ENCODE peak calls at places on chromosomes 5 and 9, in ten cellular contexts. D, U, O, B, L, V, C, M, E and Y are unnamed samples.

GRCh38 chr5:82050955-82051354 is 79.1 kb downstream of the ATG10 start:
- DNase-seq in M (no peak), B (no peak), C (no peak), L (no peak), U (no peak), O (no peak), E (no peak), V (no peak), D (no peak), Y (no peak)

GRCh38 chr9:13140843-13141592 is 138.5 kb downstream of the MPDZ start:
- DNase-seq in O (no peak), E (no peak), B (no peak), M (peak; percentile 20), L (no peak), D (no peak), C (peak; percentile 5), U (no peak), V (no peak), Y (no peak)

GRCh38 chr9:28976684-28977083 is 1403.4 kb upstream of the C9orf72 start:
- DNase-seq in L (no peak), C (no peak), D (no peak), O (no peak), U (no peak), E (no peak), V (no peak), M (no peak), B (no peak), Y (no peak)

GRCh38 chr5:161167001-161167765 is 315.2 kb upstream of the ATP10B start:
- DNase-seq in U (no peak), B (no peak), M (no peak), C (no peak), E (no peak), D (no peak), O (no peak), L (no peak), V (no peak), Y (no peak)

GRCh38 chr5:38831909-38832308 is 13.9 kb upstream of the OSMR start:
- DNase-seq in U (no peak), V (no peak), C (peak; percentile 45), L (no peak), E (no peak), B (no peak), M (no peak), O (no peak), D (no peak), Y (no peak)

GRCh38 chr5:2005101-2006041 is 122.6 kb upstream of the IRX4 start:
- DNase-seq in C (no peak), E (no peak), U (no peak), V (no peak), D (no peak), O (no peak), L (no peak), M (no peak), B (no peak), Y (no peak)

GRCh38 chr9:107158321-107158720 is 124.8 kb upstream of the RAD23B start:
- DNase-seq in U (no peak), C (peak; percentile 37), B (peak; percentile 51), L (no peak), E (no peak), D (peak; percentile 40), M (no peak), V (no peak), O (no peak), Y (no peak)

GRCh38 chr9:38249587-38250210 is 142.8 kb upstream of the ALDH1B1 start:
- DNase-seq in U (no peak), D (no peak), V (no peak), B (no peak), O (no peak), L (no peak), C (no peak), M (no peak), E (no peak), Y (no peak)

GRCh38 chr5:139422307-139422893 is 16.9 kb downstream of the DNAJC18 start:
- DNase-seq in D (peak; percentile 85), B (peak; percentile 48), V (no peak), C (peak; percentile 78), O (no peak), U (no peak), L (peak; percentile 37), E (peak; percentile 28), M (no peak), Y (no peak)

GRCh38 chr5:100902406-100903035 is 561 bp downstream of the ST8SIA4 start:
- DNase-seq in D (no peak), V (no peak), L (peak; percentile 44), O (no peak), U (no peak), E (peak; percentile 25), B (no peak), M (no peak), C (no peak), Y (peak; percentile 73)

GRCh38 chr5:138033916-138034315 is 1.0 kb upstream of the FAM13B start:
- DNase-seq in B (no peak), D (no peak), E (no peak), O (no peak), C (peak; percentile 51), U (no peak), M (no peak), L (no peak), V (no peak), Y (no peak)

GRCh38 chr9:92480332-92480771 is 2.0 kb downstream of the ASPN start:
- DNase-seq in B (no peak), C (peak; percentile 54), E (no peak), U (no peak), O (no peak), L (no peak), V (no peak), D (no peak), M (no peak), Y (no peak)
- H3K4me3 ChIP-seq in B (no peak overlapping the region), C (no peak overlapping the region), E (no peak overlapping the region), U (no peak overlapping the region), O (no peak overlapping the region), L (no peak overlapping the region), V (peak overlapping the region; percentile 19), D (no peak overlapping the region), M (peak overlapping the region; percentile 11), Y (no peak overlapping the region)

DNA sequence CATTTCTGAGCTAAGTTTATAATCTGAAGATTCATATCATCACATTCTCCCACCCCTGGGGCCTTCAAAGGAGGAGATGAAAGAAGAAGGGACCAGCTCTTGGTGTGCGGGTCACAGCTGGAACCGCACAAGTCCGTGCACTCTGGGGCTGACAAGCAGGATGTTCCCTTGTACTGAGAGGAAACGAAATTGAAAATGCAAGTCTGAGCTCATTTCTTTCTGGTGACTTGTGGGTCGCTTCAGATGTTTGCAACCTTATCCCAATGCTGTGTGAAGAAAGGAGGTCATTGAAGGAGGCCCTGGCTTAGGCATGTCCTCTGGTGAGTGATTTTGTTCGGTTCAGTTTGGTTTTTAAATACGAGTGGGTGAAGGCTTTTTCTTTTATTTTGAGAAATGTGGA is 59.6 kb downstream of the C9orf152 start:
- DNase-seq in B (no peak), C (peak; percentile 43), V (no peak), E (no peak), O (no peak), U (peak; percentile 47), L (peak; percentile 67), D (no peak), M (no peak), Y (peak; percentile 82)
- TF ChIP-seq POLR2A in B (no peak), C (no peak), V (no peak), E (no peak), O (no peak), U (no peak), L (no peak), D (no peak), M (no peak), Y (no peak)

DNA sequence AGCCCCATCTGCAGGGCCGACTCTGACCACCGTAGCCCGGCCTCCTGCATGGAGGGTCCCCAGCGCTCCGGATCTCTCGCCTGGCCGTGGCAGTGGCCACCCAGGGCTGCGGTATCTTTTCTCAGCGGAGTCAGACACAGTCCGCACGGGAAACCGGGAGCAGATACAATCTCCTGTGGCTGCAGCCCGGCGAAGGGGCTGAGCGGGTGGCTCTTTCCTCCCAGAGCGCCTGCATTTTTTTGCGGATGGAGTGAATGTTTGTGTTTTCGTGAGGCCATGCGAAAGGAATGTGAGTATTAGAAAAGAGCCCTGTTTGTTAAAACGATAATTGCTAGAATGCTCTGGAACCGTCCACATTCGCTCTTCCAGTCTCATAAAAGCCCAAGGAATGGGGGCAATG is 53.4 kb upstream of the PTCH1 start:
- DNase-seq in M (no peak), U (no peak), O (no peak), E (peak; percentile 15), L (no peak), B (no peak), V (no peak), C (peak; percentile 23), D (no peak), Y (no peak)
- H3K4me3 ChIP-seq in M (no peak overlapping the region), U (no peak overlapping the region), O (peak overlapping the region; percentile 6), E (peak overlapping the region; percentile 28), L (no peak overlapping the region), B (no peak overlapping the region), V (no peak overlapping the region), C (no peak overlapping the region), D (no peak overlapping the region), Y (no peak overlapping the region)

GRCh38 chr9:128004011-128004604 is 23.3 kb upstream of the EEIG1 start:
- DNase-seq in L (no peak), E (no peak), D (no peak), V (no peak), U (no peak), C (no peak), M (no peak), B (no peak), O (no peak), Y (no peak)

GRCh38 chr9:128005938-128006337 is 25.1 kb upstream of the EEIG1 start:
- DNase-seq in B (no peak), D (no peak), U (no peak), V (peak; percentile 32), L (no peak), E (peak; percentile 37), M (no peak), C (no peak), O (no peak), Y (peak; percentile 90)

GRCh38 chr9:127999461-127999860 is 18.7 kb upstream of the EEIG1 start:
- DNase-seq in D (no peak), M (no peak), C (no peak), O (no peak), V (no peak), U (no peak), E (no peak), L (no peak), B (no peak), Y (no peak)

GRCh38 chr9:128002959-128003358 is 22.2 kb upstream of the EEIG1 start:
- DNase-seq in U (no peak), C (no peak), E (no peak), M (no peak), B (no peak), V (no peak), O (no peak), L (no peak), D (no peak), Y (no peak)

DNA sequence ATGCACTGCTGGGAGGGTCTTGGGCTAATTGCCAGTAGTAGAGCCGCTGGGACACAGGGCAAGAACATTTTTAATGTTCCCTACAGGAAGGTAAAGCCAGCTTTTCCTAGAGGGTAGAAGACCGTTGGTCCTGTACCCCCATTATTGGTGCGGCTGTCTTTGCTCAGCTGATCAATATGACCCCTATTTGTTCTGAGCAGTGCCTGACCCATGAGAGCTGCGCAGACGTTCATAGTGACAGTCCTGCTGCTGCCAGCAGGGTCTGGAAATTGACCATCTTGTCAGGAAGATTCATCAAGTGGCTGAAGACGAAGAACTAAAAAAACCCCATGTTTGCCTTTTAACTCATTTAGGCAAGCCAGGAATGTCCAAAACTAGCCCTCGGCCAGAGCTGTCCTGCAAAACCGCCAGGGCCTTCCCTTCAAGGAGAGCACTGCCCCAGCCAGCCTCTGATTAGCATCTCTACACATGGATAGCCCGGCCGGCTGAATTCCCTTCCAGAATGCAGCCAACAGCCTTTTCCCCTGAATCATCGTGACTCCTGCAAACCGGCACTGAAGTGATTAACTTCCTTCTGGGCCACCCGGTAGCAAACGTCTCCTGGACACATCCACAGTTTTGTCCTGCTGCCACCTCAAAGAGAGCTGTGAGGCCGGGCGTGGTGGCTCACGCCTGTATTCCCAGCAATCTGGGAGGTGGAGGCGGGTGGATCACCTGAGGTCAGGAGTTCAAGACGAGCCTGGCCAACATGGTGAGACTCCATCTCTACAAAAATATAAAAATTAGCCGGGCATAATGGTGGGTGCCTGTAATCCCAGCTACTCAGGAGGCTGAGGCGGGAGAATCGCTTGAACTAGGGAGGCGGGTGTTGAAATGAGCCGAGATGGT is 20.9 kb upstream of the EEIG1 start:
- DNase-seq in L (no peak), M (no peak), B (no peak), D (peak; percentile 80), C (peak; percentile 89), U (no peak), E (no peak), O (no peak), V (peak; percentile 51), Y (no peak)
- TF ChIP-seq POLR2A in L (no peak), M (no peak), B (no peak), D (peak; percentile 19), C (peak; percentile 32), U (no peak), E (no peak), O (no peak), V (no peak), Y (no peak)